ENCODE peak calls at places on chromosomes 6 and 20, in seven cellular contexts. E is adrenal gland; F is activated T-cell treated with anti-CD3 and anti-CD28 coated beads for 1 hour; J is body of pancreas; D is left cardiac atrium; U is caudate nucleus; R is CD8-positive, alpha-beta memory T cell. Y is an unnamed sample.

GRCh38 chr6:170137176-170137891 is 153.5 kb downstream of the DLL1 start:
- DNase-seq in J (peak; percentile 27), F (no peak), E (peak; percentile 78), D (peak; percentile 53), R (no peak), U (no peak), Y (no peak)

GRCh38 chr6:3628143-3628840 is 123.2 kb downstream of the PXDC1 start:
- DNase-seq in F (no peak), R (no peak), U (no peak), E (peak; percentile 37), J (no peak), D (no peak), Y (peak; percentile 62)

GRCh38 chr6:157982580-157983438 is 1.1 kb downstream of the SYNJ2 start:
- DNase-seq in J (peak; percentile 37), U (no peak), F (no peak), D (no peak), R (no peak), E (no peak), Y (no peak)

GRCh38 chr6:26311012-26311384 is 54.0 kb upstream of the BTN3A2 start:
- DNase-seq in R (no peak), U (peak; percentile 25), E (peak; percentile 70), J (peak; percentile 29), F (no peak), D (no peak), Y (no peak)

GRCh38 chr6:31920803-31921202 is 6.7 kb upstream of the C2 start:
- DNase-seq in R (no peak), F (no peak), J (no peak), U (no peak), D (no peak), E (no peak), Y (no peak)

GRCh38 chr20:22371843-22372242 is 212.5 kb downstream of the FOXA2 start:
- DNase-seq in D (no peak), J (no peak), R (no peak), U (no peak), F (no peak), E (no peak), Y (no peak)

GRCh38 chr6:16470502-16471221 is 232.3 kb downstream of the GMPR start:
- DNase-seq in F (no peak), R (no peak), E (no peak), D (no peak), J (no peak), U (no peak), Y (no peak)

GRCh38 chr20:37729452-37729851 is 35.6 kb downstream of the CTNNBL1 start:
- DNase-seq in R (no peak), J (no peak), F (no peak), U (no peak), D (no peak), E (no peak), Y (no peak)

GRCh38 chr6:92945799-92946198 is 473.6 kb downstream of the EPHA7 start:
- DNase-seq in J (no peak), E (no peak), F (no peak), D (no peak), U (no peak), R (no peak), Y (no peak)

GRCh38 chr6:55704421-55704820 is 125.4 kb upstream of the HMGCLL1 start:
- DNase-seq in D (no peak), J (no peak), R (no peak), E (no peak), U (no peak), F (no peak), Y (no peak)

GRCh38 chr6:136738178-136739057 is 53.9 kb downstream of the MAP3K5 start:
- DNase-seq in J (no peak), E (no peak), F (no peak), D (no peak), U (no peak), R (no peak), Y (no peak)

GRCh38 chr20:15289337-15289736 is 951.9 kb upstream of the FLRT3 start:
- DNase-seq in U (no peak), E (no peak), D (no peak), F (no peak), R (no peak), J (no peak), Y (no peak)

GRCh38 chr6:32047855-32048766 is 9.9 kb downstream of the CYP21A2 start:
- DNase-seq in D (peak; percentile 78), F (peak; percentile 62), R (peak; percentile 76), J (peak; percentile 81), U (peak; percentile 20), E (peak; percentile 90), Y (peak; percentile 29)

GRCh38 chr6:111866857-111867256 is 6.4 kb downstream of the FYN start:
- DNase-seq in J (no peak), U (no peak), F (no peak), D (no peak), E (no peak), R (no peak), Y (no peak)

GRCh38 chr6:128158496-128158895 is 257.6 kb upstream of the THEMIS start:
- DNase-seq in D (no peak), R (no peak), U (no peak), E (no peak), J (no peak), F (no peak), Y (no peak)